ENCODE peak calls at places on chromosomes 4 and X, in four cellular contexts. D is CD8-positive, alpha-beta memory T cell; Y is heart left ventricle; N is substantia nigra. T is an unnamed sample.

GRCh38 chrX:38489341-38489740 is 72.0 kb upstream of the TSPAN7 start:
- DNase-seq in D (no peak), Y (no peak), N (no peak), T (no peak)

GRCh38 chr4:124953059-124953850 is 240.7 kb upstream of the ANKRD50 start:
- DNase-seq in D (no peak), Y (no peak), N (no peak), T (no peak)

GRCh38 chr4:4284827-4285618 is 4.9 kb downstream of the LYAR start:
- DNase-seq in D (no peak), Y (no peak), N (no peak), T (no peak)

GRCh38 chr4:16687845-16688244 is 210.6 kb downstream of the LDB2 start:
- DNase-seq in D (no peak), Y (no peak), N (no peak), T (no peak)

GRCh38 chrX:65707153-65707552 is 39.7 kb downstream of the MSN start:
- DNase-seq in D (no peak), Y (no peak), N (no peak), T (no peak)

GRCh38 chr4:165325732-165326512 is 1.5 kb upstream of the MSMO1 start:
- DNase-seq in D (no peak), Y (no peak), N (no peak), T (no peak)

GRCh38 chr4:41339812-41340809 is 83.4 kb downstream of the UCHL1 start:
- DNase-seq in D (no peak), Y (no peak), N (peak; percentile 84), T (no peak)

GRCh38 chr4:76214269-76214628 is 625 bp upstream of the SCARB2 start:
- DNase-seq in D (no peak), Y (no peak), N (no peak), T (no peak)

GRCh38 chr4:4542824-4543485 is 1.1 kb upstream of the STX18 start:
- DNase-seq in D (no peak), Y (no peak), N (no peak), T (no peak)

GRCh38 chrX:71996826-71997225 is 86.2 kb downstream of the NHSL2 start:
- DNase-seq in D (no peak), Y (peak; percentile 58), N (no peak), T (no peak)

GRCh38 chrX:131783555-131784338 is 239.4 kb upstream of the STK26 start:
- DNase-seq in D (peak; percentile 81), Y (peak; percentile 58), N (no peak), T (no peak)

GRCh38 chrX:110167952-110168451 is 149.9 kb downstream of the AMMECR1 start:
- DNase-seq in D (peak; percentile 40), Y (no peak), N (no peak), T (peak; percentile 13)

GRCh38 chrX:110846071-110846470 is 50.5 kb upstream of the CHRDL1 start:
- DNase-seq in D (no peak), Y (no peak), N (no peak), T (no peak)

GRCh38 chr4:82891728-82892466 is 944 bp upstream of the SEC31A start:
- DNase-seq in D (no peak), Y (no peak), N (no peak), T (no peak)

GRCh38 chr4:185513489-185514181 is 21.7 kb downstream of the PDLIM3 start:
- DNase-seq in D (peak; percentile 9), Y (peak; percentile 71), N (no peak), T (peak; percentile 12)

GRCh38 chrX:149248073-149248625 is 257.0 kb downstream of the IDS start:
- DNase-seq in D (no peak), Y (no peak), N (no peak), T (no peak)
- H3K27ac ChIP-seq in D (no peak overlapping the region), Y (no peak overlapping the region), N (no peak overlapping the region), T (no peak overlapping the region)

GRCh38 chr4:141637565-141637964 is 1.2 kb downstream of the IL15 start:
- DNase-seq in D (no peak), Y (no peak), N (no peak), T (no peak)
- H3K27ac ChIP-seq in D (no peak overlapping the region), Y (no peak overlapping the region), N (no peak overlapping the region), T (no peak overlapping the region)

GRCh38 chr4:121688696-121689095 is 8.1 kb downstream of the ANXA5 start:
- DNase-seq in D (no peak), Y (no peak), N (no peak), T (no peak)

GRCh38 chr4:121686265-121686664 is 10.5 kb downstream of the ANXA5 start:
- DNase-seq in D (no peak), Y (no peak), N (no peak), T (no peak)

GRCh38 chr4:121685257-121685656 is 11.5 kb downstream of the ANXA5 start:
- DNase-seq in D (no peak), Y (no peak), N (no peak), T (no peak)

GRCh38 chr4:121690001-121690400 is 6.8 kb downstream of the ANXA5 start:
- DNase-seq in D (no peak), Y (no peak), N (no peak), T (no peak)

GRCh38 chr4:121688261-121688660 is 8.5 kb downstream of the ANXA5 start:
- DNase-seq in D (no peak), Y (no peak), N (no peak), T (no peak)
- H3K27ac ChIP-seq in D (no peak overlapping the region), Y (no peak overlapping the region), N (no peak overlapping the region), T (no peak overlapping the region)

GRCh38 chr4:6449746-6450369 is 22.6 kb downstream of the PPP2R2C start:
- DNase-seq in D (no peak), Y (no peak), N (no peak), T (no peak)
- H3K27ac ChIP-seq in D (no peak overlapping the region), Y (no peak overlapping the region), N (peak overlapping the region; percentile 30), T (no peak overlapping the region)

DNA sequence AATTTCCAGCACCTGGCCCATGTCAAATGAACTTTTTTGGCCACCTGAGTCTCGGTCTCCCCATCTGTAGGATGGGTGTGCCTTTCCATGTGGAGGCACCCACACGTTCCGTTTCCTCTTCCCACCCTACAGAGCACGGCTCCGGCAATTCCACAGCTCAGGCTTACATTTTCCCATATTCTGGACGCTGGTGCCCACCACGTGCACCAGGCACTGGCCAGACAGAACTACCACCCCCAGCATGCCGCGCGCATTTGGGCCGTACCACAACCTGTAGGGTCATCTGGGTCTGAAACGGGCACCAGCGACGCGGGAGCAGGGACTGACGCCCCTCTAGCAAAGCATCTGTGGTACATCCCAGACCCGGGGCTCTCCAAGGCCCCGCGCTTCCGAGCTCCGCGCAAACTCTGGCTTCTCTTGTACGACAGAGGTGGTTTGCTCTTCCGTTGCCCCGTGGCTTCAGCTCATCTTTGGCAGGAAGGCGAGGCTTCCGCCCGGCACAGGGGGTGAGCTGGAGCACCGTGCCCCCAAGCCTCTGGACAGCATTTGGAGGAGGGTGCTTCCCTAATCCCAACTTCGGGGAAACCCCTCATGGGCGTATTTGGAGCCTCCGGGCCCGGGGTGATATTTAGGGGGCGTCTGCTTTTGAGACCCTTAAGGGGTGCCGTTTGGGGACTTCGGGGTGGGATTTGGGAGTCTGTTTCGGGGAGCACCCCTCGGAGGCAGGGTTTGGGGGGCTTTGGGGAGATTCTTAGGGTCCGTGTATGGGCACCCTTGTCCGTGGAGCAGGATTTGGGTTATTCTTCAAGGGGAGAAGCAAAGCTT is 3.0 kb upstream of the UBA1 start:
- DNase-seq in D (peak; percentile 85), Y (peak; percentile 90), N (peak; percentile 81), T (peak; percentile 69)
- H3K27ac ChIP-seq in D (peak overlapping the region; percentile 72), Y (no peak overlapping the region), N (no peak overlapping the region), T (peak overlapping the region; percentile 66)

DNA sequence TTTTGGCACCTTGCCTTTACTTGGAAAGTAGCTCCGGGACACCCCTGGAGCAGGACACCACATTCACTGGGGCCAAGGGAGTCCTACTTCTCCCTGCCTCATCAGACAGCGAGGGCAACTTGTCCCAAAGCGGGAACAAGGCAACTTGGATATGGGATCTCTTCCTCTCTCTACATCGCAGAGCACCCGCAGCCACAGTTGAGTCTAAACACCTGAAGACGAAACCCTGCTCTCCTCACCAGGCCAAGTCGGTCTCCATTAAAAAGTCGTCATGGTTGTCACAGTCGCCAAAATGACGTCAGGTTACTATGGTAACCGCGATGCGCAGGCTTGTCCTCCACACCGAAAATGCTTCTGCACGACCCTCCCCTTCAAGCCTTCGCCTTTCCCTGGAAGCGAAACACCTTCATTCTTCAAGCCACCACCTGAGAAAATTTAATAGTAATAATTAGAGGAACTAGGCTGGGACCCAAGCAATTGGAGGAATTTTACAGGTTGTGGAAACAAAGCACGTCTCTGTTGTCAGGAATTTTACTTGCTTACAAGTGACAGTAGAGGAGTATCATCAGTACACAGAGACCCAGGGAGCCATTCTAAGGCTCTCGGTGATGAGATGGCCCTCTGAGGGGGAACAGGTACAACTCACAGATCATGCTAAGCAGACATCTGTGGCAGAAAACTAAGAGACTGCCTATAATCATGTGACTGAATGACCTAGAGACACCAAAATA is 30.5 kb upstream of the TCEAL4 start:
- DNase-seq in D (peak; percentile 63), Y (peak; percentile 33), N (peak; percentile 38), T (peak; percentile 33)
- H3K27ac ChIP-seq in D (peak overlapping the region; percentile 21), Y (no peak overlapping the region), N (no peak overlapping the region), T (no peak overlapping the region)

GRCh38 chr4:109559625-109559982 is 442 bp upstream of the MCUB start:
- DNase-seq in D (no peak), Y (peak; percentile 35), N (no peak), T (no peak)
- H3K27ac ChIP-seq in D (peak overlapping the region; percentile 92), Y (no peak overlapping the region), N (no peak overlapping the region), T (peak overlapping the region; percentile 94)